ENCODE peak calls at places on chromosomes 11 and 22, in four cellular contexts. L, K, I and C are unnamed samples.
A peak's percentile ranks its signal among the peaks of the same experiment; 100 is the strongest.

GRCh38 chr22:39543095-39543494 is 10.5 kb upstream of the RPS19BP1 start:
- DNase-seq in K (no peak), L (peak; percentile 32), I (no peak), C (no peak)

GRCh38 chr11:70104419-70104818 is 26.3 kb downstream of the ANO1 start:
- DNase-seq in K (no peak), L (no peak), I (no peak), C (no peak)

GRCh38 chr11:44017443-44018126 is 30.2 kb upstream of the ACCSL start:
- DNase-seq in L (no peak), K (no peak), I (no peak), C (no peak)

GRCh38 chr11:112564228-112564955 is 303.7 kb upstream of the PLET1 start:
- DNase-seq in K (no peak), L (no peak), I (no peak), C (no peak)

GRCh38 chr11:30008946-30009525 is 7.8 kb downstream of the KCNA4 start:
- DNase-seq in K (no peak), I (no peak), L (no peak), C (no peak)

GRCh38 chr11:61055776-61056175 is 46.5 kb upstream of the CD5 start:
- DNase-seq in I (no peak), K (no peak), L (no peak), C (no peak)

GRCh38 chr11:115409691-115410220 is 94.5 kb downstream of the CADM1 start:
- DNase-seq in I (no peak), L (no peak), K (no peak), C (peak; percentile 24)

GRCh38 chr22:39317084-39317755 is 2.2 kb downstream of the RPL3 start:
- DNase-seq in L (peak; percentile 83), K (no peak), I (no peak), C (no peak)

GRCh38 chr11:61270354-61271070 is 24.6 kb downstream of the VWCE start:
- DNase-seq in I (no peak), K (no peak), L (no peak), C (no peak)

GRCh38 chr11:75582935-75583709 is 21.1 kb downstream of the SERPINH1 start:
- DNase-seq in I (peak; percentile 20), L (peak; percentile 12), K (no peak), C (peak; percentile 93)

GRCh38 chr11:2523821-2524391 is 79.1 kb downstream of the KCNQ1 start:
- DNase-seq in I (peak; percentile 0), K (no peak), L (no peak), C (peak; percentile 20)

GRCh38 chr11:60710482-60710881 is 11.1 kb downstream of the MS4A8 start:
- DNase-seq in K (no peak), L (no peak), I (no peak), C (peak; percentile 53)

GRCh38 chr22:17878970-17879369 is 104.7 kb upstream of the BID start:
- DNase-seq in K (no peak), I (no peak), L (no peak), C (no peak)

GRCh38 chr22:43824724-43825485 is 12.8 kb upstream of the EFCAB6 start:
- DNase-seq in I (no peak), K (no peak), L (no peak), C (no peak)

GRCh38 chr11:128421577-128421976 is 165.8 kb downstream of the ETS1 start:
- DNase-seq in I (no peak), L (no peak), K (no peak), C (no peak)

GRCh38 chr11:3665336-3666022 is 5.7 kb downstream of the CHRNA10 start:
- DNase-seq in K (no peak), I (no peak), L (no peak), C (no peak)

GRCh38 chr11:115672999-115673411 is 168.8 kb upstream of the CADM1 start:
- DNase-seq in K (no peak), I (no peak), L (no peak), C (no peak)

GRCh38 chr11:59611570-59612565 is 3.7 kb downstream of the OSBP start:
- DNase-seq in L (no peak), I (no peak), K (no peak), C (peak; percentile 46)

GRCh38 chr11:125418396-125418795 is 77.7 kb downstream of the FEZ1 start:
- DNase-seq in L (no peak), I (no peak), K (no peak), C (no peak)

GRCh38 chr11:65504671-65505433 is 6.0 kb downstream of the MALAT1 start:
- DNase-seq in L (no peak), K (no peak), I (no peak), C (no peak)

GRCh38 chr11:132408877-132409276 is 1038.5 kb downstream of the NTM start:
- DNase-seq in I (no peak), L (no peak), K (no peak), C (no peak)

GRCh38 chr22:46801331-46801811 is 38.9 kb downstream of the TBC1D22A start:
- DNase-seq in K (no peak), L (no peak), I (no peak), C (peak; percentile 42)

GRCh38 chr11:12189543-12190235 is 79.3 kb downstream of the MICAL2 start:
- DNase-seq in L (no peak), I (no peak), K (no peak), C (no peak)

GRCh38 chr11:75470681-75471080 is 37.7 kb upstream of the KLHL35 start:
- DNase-seq in I (no peak), K (no peak), L (no peak), C (no peak)

GRCh38 chr11:22304337-22304961 is 33.7 kb upstream of the SLC17A6 start:
- DNase-seq in K (peak; percentile 18), L (peak; percentile 47), I (no peak), C (no peak)

GRCh38 chr22:46931414-46931813 is 169.0 kb downstream of the TBC1D22A start:
- DNase-seq in K (peak; percentile 10), L (no peak), I (no peak), C (no peak)

GRCh38 chr11:113401718-113402117 is 14.1 kb downstream of the ANKK1 start:
- DNase-seq in I (no peak), K (peak; percentile 32), L (no peak), C (no peak)

GRCh38 chr22:26979294-26979693 is 321.9 kb downstream of the MIAT start:
- DNase-seq in L (no peak), K (no peak), I (no peak), C (no peak)

GRCh38 chr11:94793822-94794221 is 25.7 kb downstream of the AMOTL1 start:
- DNase-seq in I (no peak), K (no peak), L (no peak), C (no peak)

GRCh38 chr11:94799726-94800125 is 31.6 kb downstream of the AMOTL1 start:
- DNase-seq in L (no peak), I (no peak), K (no peak), C (no peak)

GRCh38 chr11:94794287-94795168 is 26.4 kb downstream of the AMOTL1 start:
- DNase-seq in L (no peak), K (peak; percentile 82), I (no peak), C (no peak)

GRCh38 chr11:94795799-94796580 is 27.8 kb downstream of the AMOTL1 start:
- DNase-seq in I (no peak), L (no peak), K (no peak), C (no peak)

DNA sequence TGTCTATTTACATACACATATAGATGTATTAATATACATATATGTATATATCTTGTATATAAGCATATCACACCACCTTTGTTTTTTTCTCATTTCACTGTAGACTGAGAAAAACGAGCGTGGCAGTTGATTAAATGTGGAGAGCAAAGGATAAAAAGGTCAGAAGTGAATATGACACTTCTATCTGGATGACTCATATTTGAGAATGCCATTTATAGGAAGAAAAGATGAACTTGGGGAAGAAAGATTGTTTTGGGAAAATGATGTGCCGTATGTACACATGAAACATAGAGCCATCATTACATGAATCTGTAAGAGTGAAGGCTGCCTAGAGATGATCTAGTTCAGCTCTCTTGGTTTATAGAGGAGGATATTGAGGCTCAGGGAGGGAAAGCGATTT is 28.7 kb downstream of the AMOTL1 start:
- DNase-seq in L (no peak), K (no peak), I (no peak), C (no peak)
- H3K4me1 ChIP-seq in L (no peaks in the 10 kb centered on the region), K (peaks cover 46% of the 10 kb centered on the region), I (no peaks in the 10 kb centered on the region), C (peaks cover 17% of the 10 kb centered on the region)

DNA sequence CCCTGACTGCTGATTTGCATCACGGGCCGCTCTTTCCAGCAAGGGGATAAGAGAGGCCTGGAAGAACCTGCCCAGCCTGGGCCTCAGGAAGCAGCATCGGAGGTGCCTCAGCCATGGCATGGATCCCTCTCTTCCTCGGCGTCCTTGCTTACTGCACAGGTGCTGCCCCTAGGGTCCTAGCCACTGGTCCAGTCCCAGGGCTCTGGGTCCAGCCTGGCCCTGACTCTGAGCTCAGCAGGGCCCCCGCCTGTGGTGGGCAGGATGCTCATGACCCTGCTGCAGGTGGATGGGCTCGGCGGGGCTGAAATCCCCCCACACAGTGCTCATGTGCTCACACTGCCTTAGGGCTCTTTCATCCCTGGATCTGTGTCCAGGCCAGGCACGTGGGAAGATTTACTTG is 7.0 kb upstream of the IGLL5 start:
- DNase-seq in I (no peak), L (no peak), K (no peak), C (no peak)
- H3K4me1 ChIP-seq in I (no peaks in the 10 kb centered on the region), L (peaks cover 78% of the 10 kb centered on the region), K (no peaks in the 10 kb centered on the region), C (no peaks in the 10 kb centered on the region)

GRCh38 chr11:68439355-68440065 is 21.0 kb upstream of the PPP6R3 start:
- DNase-seq in L (no peak), I (no peak), K (no peak), C (no peak)
- H3K4me1 ChIP-seq in L (peaks cover 29% of the 10 kb centered on the region), I (no peaks in the 10 kb centered on the region), K (no peaks in the 10 kb centered on the region), C (no peaks in the 10 kb centered on the region)

GRCh38 chr22:50268655-50269113 is 1.5 kb downstream of the MAPK11 start:
- DNase-seq in K (no peak), I (no peak), L (no peak), C (no peak)
- H3K4me1 ChIP-seq in K (peaks cover 27% of the 10 kb centered on the region), I (peaks cover 18% of the 10 kb centered on the region), L (peaks cover 41% of the 10 kb centered on the region), C (peaks cover 16% of the 10 kb centered on the region)

GRCh38 chr22:36879775-36880174 is 19.0 kb downstream of the NCF4 start:
- DNase-seq in I (no peak), L (no peak), K (no peak), C (no peak)
- H3K4me1 ChIP-seq in I (no peaks in the 10 kb centered on the region), L (no peaks in the 10 kb centered on the region), K (no peaks in the 10 kb centered on the region), C (no peaks in the 10 kb centered on the region)

DNA sequence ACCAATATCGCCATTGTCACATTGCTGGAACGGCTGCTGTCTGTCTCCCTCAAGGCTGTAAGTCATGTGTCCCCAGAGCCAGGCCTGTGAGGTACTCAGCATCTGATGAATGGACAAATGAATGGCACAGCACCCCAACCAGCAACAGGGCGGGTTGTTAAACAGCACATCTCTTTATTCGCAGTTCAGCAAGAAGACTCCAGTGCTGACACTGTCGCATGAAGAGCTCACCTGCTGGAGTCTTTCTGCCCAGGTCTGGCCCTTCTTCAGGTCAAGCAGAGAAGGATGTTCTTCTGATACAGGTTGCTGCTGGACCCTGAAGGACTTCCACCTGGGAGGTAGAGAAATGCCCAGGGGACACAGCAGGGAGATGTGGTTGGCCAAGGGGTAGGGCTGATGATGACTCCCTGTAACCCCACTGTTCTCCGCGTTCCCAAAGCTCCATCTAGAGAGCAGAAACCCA is 4.8 kb downstream of the SPATA19 start:
- DNase-seq in L (no peak), K (no peak), I (no peak), C (no peak)
- H3K4me1 ChIP-seq in L (no peaks in the 10 kb centered on the region), K (no peaks in the 10 kb centered on the region), I (no peaks in the 10 kb centered on the region), C (peaks cover 6% of the 10 kb centered on the region)

GRCh38 chr22:37558815-37559214 is 1.5 kb upstream of the CDC42EP1 start:
- DNase-seq in L (no peak), K (no peak), I (no peak), C (no peak)
- H3K4me1 ChIP-seq in L (no peaks in the 10 kb centered on the region), K (peaks cover 32% of the 10 kb centered on the region), I (peaks cover 18% of the 10 kb centered on the region), C (peaks cover 43% of the 10 kb centered on the region)

DNA sequence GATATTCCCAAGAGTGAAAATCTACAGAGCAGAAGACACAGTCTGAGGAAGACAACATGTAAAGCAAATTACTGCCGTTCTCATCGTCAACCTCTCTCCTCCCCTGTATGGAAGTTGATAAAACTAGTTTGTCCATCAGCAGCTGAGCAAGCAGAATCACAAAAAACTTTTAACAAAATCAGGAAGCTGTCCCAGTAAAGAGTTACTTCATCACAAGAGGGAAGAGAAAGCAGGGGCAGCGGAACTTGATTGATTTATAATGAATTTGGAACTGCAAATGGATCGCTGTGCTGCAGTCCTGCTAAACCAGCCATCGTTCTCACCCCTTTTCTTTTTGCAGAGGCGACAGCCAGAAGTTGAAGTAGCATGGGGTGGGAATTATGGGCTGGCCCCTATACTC is 13.7 kb upstream of the UCP3 start:
- DNase-seq in L (no peak), I (no peak), K (no peak), C (no peak)
- H3K4me1 ChIP-seq in L (peaks cover 18% of the 10 kb centered on the region), I (peaks cover 34% of the 10 kb centered on the region), K (peaks cover 9% of the 10 kb centered on the region), C (peaks cover 33% of the 10 kb centered on the region)